ENCODE peak calls at places on chromosomes 7 and 10, in five cellular contexts. B, E, K, D and W are unnamed samples.
A peak's percentile ranks its signal among the peaks of the same experiment; 100 is the strongest.

GRCh38 chr7:1251796-1252542 is 19.3 kb downstream of the UNCX start:
- DNase-seq in B (no peak), E (no peak), K (peak; percentile 90), D (no peak), W (no peak)

GRCh38 chr7:12162420-12163113 is 48.5 kb upstream of the TMEM106B start:
- DNase-seq in B (peak; percentile 12), E (no peak), K (no peak), D (no peak), W (no peak)

GRCh38 chr7:105387621-105388372 is 924 bp downstream of the SRPK2 start:
- DNase-seq in B (peak; percentile 71), E (peak; percentile 59), K (peak; percentile 79), D (peak; percentile 28), W (no peak)

GRCh38 chr10:614772-615582 is 74.5 kb downstream of the DIP2C start:
- DNase-seq in B (no peak), E (no peak), K (no peak), D (no peak), W (no peak)

GRCh38 chr7:156827587-156828203 is 65.3 kb downstream of the LMBR1 start:
- DNase-seq in B (peak; percentile 25), E (no peak), K (no peak), D (no peak), W (no peak)

GRCh38 chr7:154879629-154880028 is 123.3 kb downstream of the PAXIP1 start:
- DNase-seq in B (no peak), E (no peak), K (no peak), D (no peak), W (no peak)

GRCh38 chr7:43104874-43105520 is 7.5 kb upstream of the HECW1 start:
- DNase-seq in B (no peak), E (no peak), K (peak; percentile 27), D (no peak), W (no peak)

GRCh38 chr10:114482480-114482879 is 78.2 kb upstream of the AFAP1L2 start:
- DNase-seq in B (no peak), E (no peak), K (no peak), D (no peak), W (no peak)

GRCh38 chr10:52858722-52859121 is 86.1 kb upstream of the MBL2 start:
- DNase-seq in B (no peak), E (no peak), K (no peak), D (no peak), W (no peak)

GRCh38 chr7:142812437-142813215 is 41.9 kb downstream of the PRSS2 start:
- DNase-seq in B (no peak), E (no peak), K (peak; percentile 51), D (no peak), W (no peak)

GRCh38 chr7:935321-936130 is 19.0 kb downstream of the ADAP1 start:
- DNase-seq in B (no peak), E (peak; percentile 9), K (no peak), D (no peak), W (no peak)

GRCh38 chr7:11290859-11291258 is 317.2 kb downstream of the PHF14 start:
- DNase-seq in B (no peak), E (no peak), K (no peak), D (no peak), W (no peak)

GRCh38 chr7:74083117-74083876 is at the start of gene LIMK1:
- DNase-seq in B (peak; percentile 85), E (peak; percentile 75), K (peak; percentile 99), D (peak; percentile 62), W (no peak)

GRCh38 chr10:100128951-100129350 is 47.3 kb upstream of the CPN1 start:
- DNase-seq in B (no peak), E (no peak), K (no peak), D (no peak), W (no peak)
- TF ChIP-seq ESRRA in B (no peak), E (no peak), K (no peak), D (no peak), W (no peak)

GRCh38 chr7:101816499-101817030 is 861 bp upstream of the CUX1 start:
- DNase-seq in B (no peak), E (peak; percentile 54), K (peak; percentile 76), D (no peak), W (no peak)
- TF ChIP-seq ESRRA in B (no peak), E (no peak), K (no peak), D (no peak), W (no peak)

DNA sequence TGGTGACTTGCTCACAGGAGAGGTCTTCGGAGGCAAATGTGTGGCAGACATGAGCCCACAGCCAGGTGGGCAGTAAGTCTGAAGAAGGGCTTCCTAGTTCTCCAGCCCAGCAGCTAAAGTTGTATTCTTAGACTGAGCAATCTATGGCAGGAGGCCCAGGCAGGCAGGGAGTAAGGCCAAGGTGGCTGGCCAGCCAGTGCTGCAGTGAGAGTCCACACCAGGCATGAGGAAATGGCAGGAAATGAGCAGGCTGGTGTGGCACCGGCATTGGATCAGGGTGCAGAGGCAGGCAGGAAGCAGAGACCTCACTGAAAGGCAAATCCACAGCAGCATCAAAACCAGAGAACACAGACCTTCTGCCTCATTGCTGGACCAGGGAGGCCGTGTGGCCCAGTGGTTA is 84.6 kb upstream of the PDE1C start:
- DNase-seq in B (no peak), E (no peak), K (no peak), D (no peak), W (no peak)
- TF ChIP-seq ESRRA in B (no peak), E (no peak), K (no peak), D (no peak), W (no peak)

DNA sequence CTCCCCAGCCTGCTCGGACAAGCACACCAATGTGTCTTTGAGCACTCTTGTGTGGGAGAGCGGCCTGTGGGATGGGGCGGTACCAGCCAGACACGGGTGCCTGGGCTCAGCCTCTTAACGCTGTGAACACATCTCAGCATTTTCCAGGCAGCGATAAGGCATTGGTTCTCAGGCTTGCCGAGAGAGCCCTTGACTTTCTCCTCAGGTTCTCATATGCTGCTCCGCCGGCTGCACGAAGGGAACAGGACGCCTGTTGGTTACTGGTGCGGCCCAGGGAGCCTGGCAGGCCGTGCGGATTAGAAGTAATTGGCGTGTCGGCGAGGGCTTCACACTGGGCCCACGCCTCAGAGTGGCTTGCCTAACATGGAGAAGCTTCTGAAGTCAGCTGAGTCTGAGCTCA is 456.7 kb upstream of the FOXK1 start:
- DNase-seq in B (no peak), E (no peak), K (no peak), D (no peak), W (no peak)
- TF ChIP-seq ESRRA in B (no peak), E (no peak), K (no peak), D (no peak), W (no peak)

GRCh38 chr10:79149662-79150443 is 81.1 kb downstream of the ZMIZ1 start:
- DNase-seq in B (peak; percentile 91), E (peak; percentile 36), K (peak; percentile 92), D (no peak), W (no peak)
- TF ChIP-seq ESRRA in B (no peak), E (no peak), K (no peak), D (no peak), W (no peak)